ENCODE peak calls at places on chromosomes 12 and 14, in nine cellular contexts. S is heart left ventricle, V is A549, P is stomach, F is K562, J is body of pancreas, B is tibial nerve, X is right lobe of liver, Z is HCT116. H is an unnamed sample.

GRCh38 chr14:68950111-68950510 is 29.0 kb downstream of the ACTN1 start:
- DNase-seq in F (no peak), X (no peak), Z (no peak), J (no peak), V (peak), B (no peak), S (peak), P (no peak), H (no peak)

GRCh38 chr12:109598428-109598854 is 24.8 kb downstream of the MVK start:
- DNase-seq in F (no peak), S (no peak), B (no peak), V (no peak), X (no peak), J (no peak), Z (no peak), P (no peak), H (no peak)

GRCh38 chr12:54389536-54390175 is 5.1 kb upstream of the ZNF385A start:
- DNase-seq in F (no peak), S (no peak), P (no peak), V (no peak), J (no peak), B (no peak), Z (no peak), X (no peak), H (no peak)

GRCh38 chr14:95482967-95483842 is 33.2 kb downstream of the SYNE3 start:
- DNase-seq in J (peak), X (no peak), F (peak), S (peak), B (peak), P (peak), Z (peak), V (peak), H (peak)

GRCh38 chr12:102454330-102454729 is 26.0 kb downstream of the IGF1 start:
- DNase-seq in P (no peak), Z (no peak), X (peak), V (no peak), S (no peak), J (no peak), B (no peak), F (no peak), H (no peak)

GRCh38 chr12:25186038-25186787 is 8.7 kb downstream of the DNAI7 start:
- DNase-seq in Z (no peak), P (no peak), V (no peak), S (no peak), X (no peak), B (no peak), J (no peak), F (no peak), H (no peak)

GRCh38 chr14:85483037-85483436 is 46.9 kb upstream of the FLRT2 start:
- DNase-seq in S (no peak), J (peak), Z (no peak), P (no peak), X (no peak), V (no peak), F (no peak), B (no peak), H (no peak)

GRCh38 chr12:103282124-103282523 is 213.6 kb downstream of the C12orf42 start:
- DNase-seq in B (no peak), F (no peak), X (no peak), P (no peak), S (no peak), V (no peak), Z (no peak), J (no peak), H (no peak)

GRCh38 chr14:77580964-77581505 is 35.4 kb downstream of the SPTLC2 start:
- DNase-seq in B (no peak), J (no peak), F (no peak), S (no peak), X (no peak), V (no peak), P (no peak), Z (no peak), H (no peak)

DNA sequence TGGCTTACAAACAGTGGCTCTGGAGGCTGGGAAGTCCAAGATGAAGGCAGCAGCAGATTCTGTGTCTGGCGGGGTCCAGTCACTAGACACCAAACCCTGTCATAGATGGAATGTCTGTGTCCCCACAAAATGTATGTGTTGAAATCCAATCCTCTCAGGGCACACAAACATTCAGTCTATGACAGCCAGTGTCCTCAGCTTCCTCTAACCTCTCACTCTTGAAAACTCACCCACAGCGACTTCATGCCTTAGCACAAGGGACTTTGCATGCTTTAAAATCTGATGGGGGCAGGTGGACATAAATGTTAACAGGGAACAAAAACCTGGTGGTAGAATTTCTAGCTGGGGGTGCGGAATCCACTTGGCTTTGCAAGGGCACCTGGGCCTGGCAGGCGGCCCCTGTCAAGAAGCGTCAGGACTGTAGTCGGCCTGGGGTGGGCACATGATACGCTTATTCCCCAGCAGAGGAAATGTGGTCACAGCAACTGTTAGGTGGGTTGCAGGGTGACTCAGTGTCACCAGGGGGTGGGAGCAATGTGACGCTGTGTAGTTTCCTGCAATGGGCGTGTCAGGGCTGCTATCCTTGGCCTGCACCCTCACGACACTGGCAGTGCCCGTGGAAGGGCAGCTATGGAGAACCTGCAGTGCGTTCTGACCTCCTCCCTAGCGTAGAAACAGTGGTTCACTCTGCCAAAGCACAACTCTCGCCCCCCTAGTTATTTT is 17.7 kb downstream of the RIN3 start:
- DNase-seq in V (no peak), B (no peak), P (no peak), F (no peak), S (no peak), Z (no peak), J (peak), X (no peak), H (no peak)
- TF ChIP-seq POLR2A in V (no peak), B (no peak), P (no peak), F (no peak), S (no peak), Z (no peak), J (peak), X (peak), H (no peak)

GRCh38 chr12:98741615-98742265 is 96.7 kb downstream of the APAF1 start:
- DNase-seq in P (no peak), B (no peak), S (no peak), F (no peak), V (no peak), Z (no peak), J (no peak), X (no peak), H (no peak)
- H3K27ac ChIP-seq in P (no peak), B (no peak), S (no peak), F (no peak), V (no peak), Z (no peak), J (no peak), X (no peak), H (no peak)

DNA sequence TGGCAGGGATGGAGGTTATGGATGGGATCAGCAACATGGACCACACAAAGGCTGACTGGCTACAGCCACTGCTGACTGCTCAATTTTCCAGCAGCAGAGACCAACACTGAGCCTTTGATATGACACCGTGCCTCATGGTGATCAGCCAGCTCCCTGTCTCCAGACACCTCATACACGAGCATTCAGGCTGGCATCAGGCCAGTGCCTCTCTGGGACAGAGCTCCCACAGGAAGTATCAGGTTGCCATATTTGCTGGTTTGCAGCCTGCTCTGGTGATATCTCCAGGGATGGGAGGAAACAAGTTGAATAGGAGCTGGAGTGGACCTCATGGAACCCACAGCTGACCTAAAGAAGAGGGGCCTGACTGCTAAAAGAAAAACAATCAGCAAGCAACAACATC is 471.2 kb upstream of the ATXN7L3B start:
- DNase-seq in V (no peak), Z (no peak), S (no peak), F (no peak), B (no peak), X (no peak), P (no peak), J (no peak), H (no peak)
- TF ChIP-seq POLR2A in V (no peak), Z (no peak), S (no peak), F (no peak), B (no peak), X (no peak), P (no peak), J (no peak), H (no peak)

DNA sequence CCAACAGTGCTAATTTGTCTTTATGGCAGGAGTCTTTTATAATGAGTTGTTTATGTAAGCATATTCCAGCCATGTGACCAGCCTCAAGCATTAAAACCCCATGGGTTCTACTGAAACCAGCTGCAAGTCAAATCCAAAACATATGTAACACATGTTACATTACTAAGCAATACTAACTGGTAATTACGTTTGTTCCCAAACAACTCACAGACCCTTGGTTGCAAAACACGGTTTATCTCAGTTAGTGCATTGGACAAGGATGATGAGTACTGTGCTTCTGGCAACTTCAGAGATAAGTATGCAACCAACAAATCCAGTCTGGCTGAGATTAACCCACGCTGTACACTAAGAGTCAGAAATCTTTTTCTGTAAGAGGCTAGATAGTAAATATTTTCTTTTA is 110.1 kb upstream of the FAR2 start:
- DNase-seq in B (no peak), Z (no peak), X (no peak), S (no peak), V (no peak), J (no peak), P (no peak), F (no peak), H (no peak)
- H3K27ac ChIP-seq in B (no peak), Z (no peak), X (no peak), S (no peak), V (no peak), J (no peak), P (no peak), F (no peak), H (no peak)

GRCh38 chr12:9106610-9107541 is 8.8 kb downstream of the A2M start:
- DNase-seq in Z (no peak), B (no peak), S (no peak), F (no peak), V (no peak), P (no peak), J (no peak), X (no peak), H (no peak)
- TF ChIP-seq POLR2A in Z (no peak), B (no peak), S (no peak), F (no peak), V (no peak), P (no peak), J (no peak), X (peak), H (no peak)

DNA sequence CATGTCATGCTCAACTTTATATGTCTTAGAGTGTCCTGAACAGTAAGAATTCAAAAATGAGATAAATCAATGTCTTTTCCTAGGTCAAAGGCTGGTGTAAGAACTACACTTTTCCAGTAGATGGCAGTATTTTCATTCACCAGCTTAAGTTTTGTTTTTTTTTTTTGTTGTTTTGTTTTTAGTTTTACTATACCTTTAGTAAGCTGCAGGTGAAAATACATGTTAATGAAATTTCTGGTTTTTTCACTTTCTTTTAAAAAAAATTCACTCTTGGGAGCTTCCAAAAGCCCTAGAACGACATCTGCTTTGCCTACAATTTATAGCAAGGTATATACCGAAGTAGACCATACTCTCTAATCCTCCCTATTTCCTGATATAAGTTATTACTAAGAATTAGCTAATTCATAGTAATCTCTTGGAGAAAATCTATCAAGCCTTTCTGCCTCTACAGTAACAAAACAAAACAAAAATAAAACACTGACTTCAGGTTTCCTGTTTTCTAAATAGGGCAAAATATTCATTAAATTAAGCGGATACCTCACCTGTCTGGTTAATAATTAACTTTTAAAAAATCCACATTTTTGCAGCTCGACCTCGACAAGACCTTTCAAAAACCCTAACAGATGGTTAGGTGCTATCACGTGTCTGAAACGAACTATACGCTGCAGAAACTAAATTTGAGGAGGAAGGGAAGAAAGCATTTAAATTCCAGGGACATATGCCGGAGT is 2.7 kb upstream of the SAMD4A start:
- DNase-seq in V (peak), B (no peak), X (no peak), F (peak), P (no peak), S (no peak), J (no peak), Z (no peak), H (no peak)
- H3K27ac ChIP-seq in V (peak), B (peak), X (peak), F (peak), P (peak), S (peak), J (peak), Z (peak), H (peak)

DNA sequence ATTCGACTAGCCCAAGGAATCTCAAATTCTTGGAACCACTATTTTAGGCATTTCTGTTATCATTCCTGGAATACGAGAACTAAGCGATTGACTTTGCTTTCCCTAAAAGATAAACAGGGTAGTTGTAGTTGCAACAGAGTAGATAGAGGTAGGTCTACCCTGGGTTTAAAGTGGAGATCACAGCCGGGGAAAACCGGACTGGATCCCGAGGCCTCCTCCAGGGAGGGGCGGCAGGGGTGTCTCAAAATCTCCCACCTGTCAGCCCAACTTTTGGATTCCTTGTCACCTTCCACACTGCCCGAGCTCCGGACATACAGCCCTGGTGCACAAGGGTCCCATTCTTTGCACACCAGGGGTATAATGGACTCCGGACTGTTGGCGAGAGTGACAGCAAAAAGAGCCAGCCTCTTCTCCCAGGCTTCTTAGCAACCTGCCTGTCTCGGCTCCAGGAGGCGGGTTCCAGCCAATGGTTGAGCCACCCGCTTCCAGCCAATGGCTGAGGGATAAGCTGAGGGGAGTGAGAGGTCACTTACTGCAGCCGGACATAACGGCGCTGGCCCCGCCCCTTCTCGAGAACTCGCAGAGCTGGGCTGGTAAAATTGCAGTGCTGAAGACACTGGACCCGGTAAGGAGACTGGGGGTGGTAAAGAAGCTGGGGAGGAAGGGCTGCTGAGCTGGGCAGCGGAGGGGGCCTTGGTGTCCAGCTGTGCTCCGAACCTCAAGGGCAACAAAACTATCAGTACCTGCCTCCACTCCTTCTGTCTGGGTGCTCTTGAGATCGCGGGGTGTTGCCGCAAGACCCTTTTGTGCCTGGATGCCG is at the start of gene SUOX:
- DNase-seq in J (peak), B (peak), X (peak), Z (peak), S (peak), V (peak), P (peak), F (peak), H (peak)
- TF ChIP-seq POLR2A in J (peak), B (peak), X (peak), Z (peak), S (peak), V (peak), P (no peak), F (peak), H (peak)